ENCODE peak calls at places on chromosomes 7 and 10, in five cellular contexts. S is tibial artery, T is transverse colon, Y is spleen, Z is neural progenitor cell. I is an unnamed sample.

GRCh38 chr7:11341285-11341944 is 367.7 kb downstream of the PHF14 start:
- DNase-seq in S (no peak), T (no peak), Y (no peak), Z (peak; percentile 47), I (no peak)

GRCh38 chr7:73623798-73624668 is at the start of gene MLXIPL:
- DNase-seq in S (peak; percentile 66), T (peak; percentile 91), Y (peak; percentile 84), Z (peak; percentile 97), I (no peak)

GRCh38 chr10:77456414-77456813 is 181.2 kb downstream of the KCNMA1 start:
- DNase-seq in S (no peak), T (peak; percentile 48), Y (no peak), Z (no peak), I (no peak)

GRCh38 chr7:145212050-145212449 is 376.2 kb upstream of the TPK1 start:
- DNase-seq in S (no peak), T (no peak), Y (no peak), Z (no peak), I (no peak)

GRCh38 chr7:33145174-33145573 is 15.8 kb downstream of the BBS9 start:
- DNase-seq in S (no peak), T (no peak), Y (no peak), Z (no peak), I (no peak)

GRCh38 chr10:82150123-82150900 is 275.3 kb downstream of the NRG3 start:
- DNase-seq in S (no peak), T (peak; percentile 20), Y (no peak), Z (peak; percentile 83), I (no peak)

GRCh38 chr7:26743205-26743604 is 121.2 kb downstream of the SKAP2 start:
- DNase-seq in S (no peak), T (no peak), Y (no peak), Z (no peak), I (no peak)

GRCh38 chr10:119620241-119620753 is 23.5 kb upstream of the TIAL1 start:
- DNase-seq in S (no peak), T (no peak), Y (peak; percentile 11), Z (no peak), I (no peak)

GRCh38 chr10:103668351-103669242 is 175.1 kb downstream of the NEURL1 start:
- DNase-seq in S (peak; percentile 82), T (peak; percentile 51), Y (peak; percentile 87), Z (peak; percentile 45), I (peak; percentile 83)

GRCh38 chr7:151539055-151539714 is 19.5 kb upstream of the RHEB start:
- DNase-seq in S (no peak), T (no peak), Y (no peak), Z (peak; percentile 81), I (no peak)

GRCh38 chr10:48653944-48654698 is 30.6 kb upstream of the WDFY4 start:
- DNase-seq in S (no peak), T (no peak), Y (no peak), Z (no peak), I (no peak)

GRCh38 chr7:42843209-42843800 is 68.6 kb downstream of the C7orf25 start:
- DNase-seq in S (peak; percentile 27), T (peak; percentile 20), Y (no peak), Z (peak; percentile 78), I (no peak)

GRCh38 chr7:99021941-99022560 is 121.9 kb downstream of the SMURF1 start:
- DNase-seq in S (no peak), T (no peak), Y (no peak), Z (no peak), I (peak; percentile 30)

GRCh38 chr10:113767222-113767621 is 15.7 kb downstream of the PLEKHS1 start:
- DNase-seq in S (no peak), T (no peak), Y (no peak), Z (no peak), I (no peak)

GRCh38 chr7:99272476-99273045 is at the start of gene MYH16:
- DNase-seq in S (no peak), T (no peak), Y (no peak), Z (no peak), I (no peak)

GRCh38 chr7:90424720-90425119 is 21.5 kb downstream of the CLDN12 start:
- DNase-seq in S (no peak), T (no peak), Y (no peak), Z (no peak), I (no peak)

GRCh38 chr7:8236781-8237407 is 25.1 kb downstream of the ICA1 start:
- DNase-seq in S (no peak), T (no peak), Y (no peak), Z (no peak), I (no peak)

GRCh38 chr10:72065439-72066025 is 22.8 kb downstream of the SPOCK2 start:
- DNase-seq in S (no peak), T (no peak), Y (no peak), Z (no peak), I (no peak)

GRCh38 chr7:99624487-99624886 is 7.7 kb downstream of the ZSCAN25 start:
- DNase-seq in S (no peak), T (peak; percentile 34), Y (peak; percentile 83), Z (no peak), I (no peak)

GRCh38 chr10:56646301-56646700 is 285.2 kb upstream of the ZWINT start:
- DNase-seq in S (no peak), T (no peak), Y (no peak), Z (peak; percentile 79), I (no peak)

GRCh38 chr7:33757563-33758165 is 147.7 kb upstream of the BMPER start:
- DNase-seq in S (peak; percentile 46), T (no peak), Y (no peak), Z (peak; percentile 66), I (no peak)

GRCh38 chr10:88802430-88802829 is at the start of gene LIPM:
- DNase-seq in S (no peak), T (no peak), Y (no peak), Z (no peak), I (no peak)

GRCh38 chr10:5404188-5405041 is at the start of gene TUBAL3:
- DNase-seq in S (no peak), T (peak; percentile 63), Y (no peak), Z (no peak), I (no peak)

GRCh38 chr10:114173680-114174461 is at the start of gene CCDC186:
- DNase-seq in S (peak; percentile 93), T (peak; percentile 99), Y (peak; percentile 99), Z (peak; percentile 98), I (peak; percentile 97)

GRCh38 chr10:97690138-97690537 is 3.1 kb upstream of the AVPI1 start:
- DNase-seq in S (no peak), T (no peak), Y (peak; percentile 15), Z (no peak), I (no peak)

GRCh38 chr7:100088621-100089457 is at the start of gene COPS6:
- DNase-seq in S (peak; percentile 77), T (peak; percentile 88), Y (peak; percentile 96), Z (peak; percentile 91), I (peak; percentile 24)

GRCh38 chr10:72310241-72310633 is 36.5 kb downstream of the DDIT4 start:
- DNase-seq in S (no peak), T (no peak), Y (peak; percentile 68), Z (no peak), I (no peak)

GRCh38 chr10:6272126-6272525 is 69.4 kb downstream of the PFKFB3 start:
- DNase-seq in S (no peak), T (no peak), Y (no peak), Z (no peak), I (no peak)

GRCh38 chr7:86747698-86748097 is 104.0 kb downstream of the GRM3 start:
- DNase-seq in S (no peak), T (no peak), Y (no peak), Z (peak; percentile 72), I (no peak)

GRCh38 chr10:1050555-1050954 is 1.6 kb upstream of the IDI1 start:
- DNase-seq in S (no peak), T (peak; percentile 57), Y (no peak), Z (peak; percentile 36), I (no peak)

GRCh38 chr7:139990142-139990535 is 72.6 kb downstream of the PARP12 start:
- DNase-seq in S (no peak), T (no peak), Y (no peak), Z (no peak), I (no peak)

GRCh38 chr7:139985811-139986210 is 76.9 kb downstream of the PARP12 start:
- DNase-seq in S (no peak), T (no peak), Y (no peak), Z (no peak), I (no peak)

GRCh38 chr7:139989366-139990141 is 73.2 kb downstream of the PARP12 start:
- DNase-seq in S (no peak), T (no peak), Y (no peak), Z (no peak), I (no peak)

GRCh38 chr7:139990571-139990970 is 72.2 kb downstream of the PARP12 start:
- DNase-seq in S (no peak), T (no peak), Y (no peak), Z (no peak), I (no peak)

DNA sequence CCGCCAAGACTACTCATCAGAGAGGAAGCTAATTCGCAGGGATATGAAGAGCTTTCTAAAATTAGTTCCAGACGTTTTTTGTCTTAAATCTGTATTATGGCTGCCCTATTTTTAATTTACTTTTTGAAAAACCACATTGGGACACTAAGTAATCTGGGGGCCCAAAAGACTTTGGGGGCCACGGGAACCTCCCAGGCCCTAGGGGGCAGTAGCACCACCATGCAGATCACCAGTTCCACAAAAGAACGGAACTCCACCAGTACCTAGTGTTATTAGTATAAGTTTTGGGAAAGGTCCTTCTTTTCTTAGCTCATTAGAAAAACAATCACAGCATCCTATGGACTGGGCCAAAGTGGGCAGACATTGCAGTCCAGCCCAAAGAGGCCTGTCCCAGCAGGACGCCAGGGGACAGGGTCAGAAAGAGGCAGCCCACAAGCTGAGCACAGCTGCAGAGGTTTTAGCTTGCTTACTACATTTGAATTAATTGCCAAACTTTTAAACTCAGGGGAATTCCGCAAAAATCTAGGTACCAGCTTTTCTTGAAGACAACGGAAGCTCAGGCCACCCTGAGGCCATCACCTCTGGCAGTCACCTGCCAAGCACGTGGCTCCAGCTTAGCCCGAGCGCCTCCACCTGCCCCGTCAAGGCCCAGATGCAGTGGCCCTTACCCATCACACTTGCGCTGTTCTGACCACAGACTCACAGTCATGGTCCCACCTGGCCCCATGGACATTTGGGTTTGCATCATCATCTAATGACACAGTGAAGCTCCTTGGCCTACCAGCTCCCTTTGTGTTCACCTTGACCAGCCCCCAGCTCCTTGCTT is 74.8 kb downstream of the PARP12 start:
- DNase-seq in S (no peak), T (no peak), Y (no peak), Z (no peak), I (no peak)
- TF ChIP-seq CTCF in S (no peak), T (no peak), Y (no peak), Z (no peak), I (no peak)

GRCh38 chr7:116231543-116232401 is 21.4 kb downstream of the TES start:
- DNase-seq in S (no peak), T (no peak), Y (no peak), Z (no peak), I (no peak)
- H3K27ac ChIP-seq in S (peak overlapping the region; percentile 87), T (peak overlapping the region; percentile 96), Y (peak overlapping the region; percentile 58), Z (no peak overlapping the region), I (peak overlapping the region; percentile 91)

GRCh38 chr7:57404343-57404966 is 45.5 kb upstream of the ZNF716 start:
- DNase-seq in S (no peak), T (no peak), Y (peak; percentile 81), Z (no peak), I (no peak)
- H3K9me3 ChIP-seq in S (peaks cover 5% of the 10 kb centered on the region), T (peaks cover 4% of the 10 kb centered on the region), Y (peaks cover 61% of the 10 kb centered on the region), Z (peaks cover 19% of the 10 kb centered on the region), I (no peaks in the 10 kb centered on the region)

DNA sequence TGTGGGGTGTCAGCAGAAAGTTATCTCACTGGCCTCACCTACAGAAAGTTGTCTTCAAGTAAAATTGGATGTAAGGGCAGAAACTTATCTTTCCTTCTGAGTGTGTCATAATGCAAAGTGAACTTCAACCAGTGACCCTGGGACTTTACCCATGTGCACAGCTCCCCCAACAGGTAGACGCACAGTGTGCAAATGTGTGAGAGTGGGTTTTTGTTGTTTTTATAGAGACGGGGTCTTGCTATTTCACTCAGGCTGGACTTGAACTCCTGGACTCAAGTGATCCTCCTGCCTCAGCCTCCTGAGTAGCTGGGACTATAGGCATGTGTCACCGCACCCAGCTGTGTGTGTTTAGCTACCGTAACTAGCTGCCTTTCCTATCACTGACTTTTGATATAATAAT is 6.4 kb upstream of the KAZALD1 start:
- DNase-seq in S (no peak), T (no peak), Y (no peak), Z (no peak), I (no peak)
- TF ChIP-seq CTCF in S (no peak), T (no peak), Y (no peak), Z (peak; percentile 30), I (no peak)

I was measured in ascending aorta.